ENCODE peak calls at places on chromosomes 5 and 9, in six cellular contexts. U, C, O, Y, J and V are unnamed samples.

GRCh38 chr5:124516567-124516966 is 229.9 kb downstream of the ZNF608 start:
- DNase-seq in J (no peak), U (no peak), O (no peak), Y (no peak), C (no peak), V (no peak)

GRCh38 chr5:158967566-158967965 is 132.2 kb downstream of the EBF1 start:
- DNase-seq in C (no peak), Y (peak; percentile 51), J (no peak), O (peak; percentile 32), U (no peak), V (no peak)

GRCh38 chr5:137014731-137015130 is 484.4 kb downstream of the SPOCK1 start:
- DNase-seq in O (no peak), C (no peak), Y (no peak), U (no peak), J (no peak), V (no peak)

GRCh38 chr5:10671041-10672008 is 89.7 kb downstream of the DAP start:
- DNase-seq in O (no peak), U (no peak), Y (no peak), C (no peak), J (no peak), V (no peak)

GRCh38 chr5:68757813-68758212 is 336.0 kb upstream of the SLC30A5 start:
- DNase-seq in U (no peak), J (no peak), Y (no peak), O (no peak), C (no peak), V (no peak)

GRCh38 chr5:132267931-132268501 is 10.5 kb downstream of the PDLIM4 start:
- DNase-seq in J (no peak), C (no peak), O (no peak), U (peak; percentile 58), Y (no peak), V (no peak)

GRCh38 chr5:157020508-157021213 is 38.3 kb downstream of the HAVCR1 start:
- DNase-seq in Y (no peak), J (no peak), O (no peak), U (no peak), C (no peak), V (no peak)

GRCh38 chr5:143248822-143249579 is 154.5 kb downstream of the NR3C1 start:
- DNase-seq in O (peak; percentile 91), J (no peak), C (no peak), Y (peak; percentile 68), U (no peak), V (no peak)

GRCh38 chr5:35879649-35880048 is 23.0 kb downstream of the IL7R start:
- DNase-seq in J (no peak), O (no peak), U (no peak), C (no peak), Y (no peak), V (no peak)

GRCh38 chr9:98793031-98793430 is 3.3 kb downstream of the ANKS6 start:
- DNase-seq in Y (no peak), O (no peak), U (no peak), J (no peak), C (no peak), V (no peak)

GRCh38 chr9:136721339-136722092 is 9.1 kb downstream of the DIPK1B start:
- DNase-seq in Y (peak; percentile 52), J (no peak), U (peak; percentile 76), C (no peak), O (peak; percentile 80), V (no peak)

GRCh38 chr5:144457160-144457559 is 286.5 kb downstream of the KCTD16 start:
- DNase-seq in C (no peak), J (no peak), O (no peak), Y (no peak), U (no peak), V (no peak)

GRCh38 chr5:55004728-55005127 is 19.3 kb upstream of the GZMK start:
- DNase-seq in O (peak; percentile 65), J (no peak), U (no peak), Y (no peak), C (no peak), V (no peak)

GRCh38 chr5:170907758-170908157 is 45.9 kb downstream of the RANBP17 start:
- DNase-seq in Y (no peak), O (peak; percentile 85), U (no peak), J (no peak), C (no peak), V (no peak)

GRCh38 chr9:112502177-112502946 is 15.7 kb downstream of the KIAA1958 start:
- DNase-seq in U (no peak), C (no peak), Y (no peak), J (no peak), O (no peak), V (no peak)

GRCh38 chr5:179261301-179262125 is 83.7 kb downstream of the ADAMTS2 start:
- DNase-seq in O (peak; percentile 57), U (peak; percentile 74), Y (peak; percentile 27), C (peak; percentile 34), J (no peak), V (no peak)

GRCh38 chr9:101226803-101227202 is 158.0 kb downstream of the BAAT start:
- DNase-seq in C (no peak), Y (no peak), O (no peak), U (no peak), J (no peak), V (no peak)

GRCh38 chr9:91274950-91275349 is 86.8 kb downstream of the AUH start:
- DNase-seq in U (no peak), Y (no peak), O (no peak), J (no peak), C (no peak), V (no peak)

GRCh38 chr5:16568875-16569580 is 47.8 kb downstream of the RETREG1 start:
- DNase-seq in J (no peak), Y (no peak), U (no peak), O (no peak), C (no peak), V (no peak)

GRCh38 chr9:2478421-2478820 is 143.2 kb upstream of the VLDLR start:
- DNase-seq in U (no peak), O (no peak), J (no peak), Y (peak; percentile 37), C (no peak), V (no peak)

GRCh38 chr9:99296375-99296951 is 74.4 kb downstream of the SEC61B start:
- DNase-seq in U (peak; percentile 85), Y (no peak), C (peak; percentile 51), O (no peak), J (no peak), V (peak; percentile 34)

GRCh38 chr9:136942112-136942880 is 2.2 kb downstream of the FBXW5 start:
- DNase-seq in Y (no peak), J (peak; percentile 12), O (no peak), U (peak; percentile 78), C (no peak), V (no peak)

GRCh38 chr5:108321341-108321740 is 60.6 kb downstream of the FBXL17 start:
- DNase-seq in O (no peak), C (no peak), U (no peak), J (no peak), Y (no peak), V (no peak)

GRCh38 chr5:135273212-135273611 is 125.8 kb downstream of the MACROH2A1 start:
- DNase-seq in O (no peak), J (no peak), C (no peak), U (no peak), Y (no peak), V (no peak)

GRCh38 chr5:5638193-5638592 is 215.7 kb downstream of the ICE1 start:
- DNase-seq in J (no peak), U (no peak), C (no peak), O (no peak), Y (no peak), V (no peak)

GRCh38 chr9:14353222-14354056 is 39.5 kb upstream of the NFIB start:
- DNase-seq in Y (peak; percentile 81), C (peak; percentile 95), U (peak; percentile 92), J (peak; percentile 95), O (peak; percentile 67), V (peak; percentile 93)

GRCh38 chr9:70753311-70753710 is 338.9 kb upstream of the KLF9 start:
- DNase-seq in C (no peak), O (no peak), U (no peak), Y (no peak), J (no peak), V (no peak)

GRCh38 chr5:10023494-10023893 is 226.2 kb downstream of the ATPSCKMT start:
- DNase-seq in U (no peak), J (no peak), Y (no peak), C (no peak), O (no peak), V (no peak)

GRCh38 chr5:135827965-135828792 is 6.3 kb upstream of the SLC25A48 start:
- DNase-seq in C (no peak), U (no peak), J (no peak), O (no peak), Y (no peak), V (no peak)

GRCh38 chr5:148776780-148777179 is 49.6 kb upstream of the ADRB2 start:
- DNase-seq in J (no peak), U (no peak), Y (peak; percentile 12), O (peak; percentile 84), C (no peak), V (no peak)

GRCh38 chr9:26656003-26656940 is 236.3 kb downstream of the CAAP1 start:
- DNase-seq in C (no peak), Y (peak; percentile 37), J (no peak), U (no peak), O (peak; percentile 15), V (no peak)

GRCh38 chr9:105557804-105558610 is at the start of gene FKTN:
- DNase-seq in O (peak; percentile 81), J (peak; percentile 73), C (peak; percentile 86), Y (peak; percentile 93), U (peak; percentile 97), V (peak; percentile 89)
- TF ChIP-seq POLR2A in O (no peak), J (no peak), C (no peak), Y (peak; percentile 60), U (no peak), V (peak; percentile 40)

DNA sequence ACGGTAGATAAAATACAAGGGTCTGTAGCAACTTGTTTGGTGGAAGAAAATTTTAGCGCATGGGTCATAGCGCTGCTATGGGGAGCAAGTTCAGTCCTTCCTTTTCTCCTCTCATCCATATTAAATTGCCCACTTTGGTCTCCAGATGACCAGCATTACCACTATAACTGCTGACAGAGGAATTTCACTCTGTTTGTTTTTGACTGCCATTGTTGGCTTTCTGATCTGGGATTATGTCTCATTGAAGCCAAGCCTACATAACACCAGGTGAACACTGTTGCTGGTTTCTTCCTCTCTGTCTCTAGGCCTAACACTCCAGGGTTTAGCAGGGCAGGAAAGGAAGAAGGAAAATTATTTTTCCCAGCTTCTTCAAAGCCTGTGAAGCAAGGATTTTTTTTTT is 6.6 kb upstream of the SUB1 start:
- DNase-seq in U (no peak), C (no peak), O (no peak), J (no peak), Y (no peak), V (no peak)
- H3K4me1 ChIP-seq in U (peaks cover 32% of the 10 kb centered on the region), C (no peaks in the 10 kb centered on the region), O (peaks cover 4% of the 10 kb centered on the region), J (no peaks in the 10 kb centered on the region), Y (peaks cover 20% of the 10 kb centered on the region), V (no peaks in the 10 kb centered on the region)

GRCh38 chr5:119268387-119269060 is 87.3 kb upstream of the TNFAIP8 start:
- DNase-seq in Y (peak; percentile 95), J (peak; percentile 94), O (peak; percentile 90), U (peak; percentile 100), C (peak; percentile 96), V (peak; percentile 100)
- TF ChIP-seq POLR2A in Y (peak; percentile 87), J (no peak), O (peak; percentile 70), U (peak; percentile 81), C (peak; percentile 26), V (no peak)

DNA sequence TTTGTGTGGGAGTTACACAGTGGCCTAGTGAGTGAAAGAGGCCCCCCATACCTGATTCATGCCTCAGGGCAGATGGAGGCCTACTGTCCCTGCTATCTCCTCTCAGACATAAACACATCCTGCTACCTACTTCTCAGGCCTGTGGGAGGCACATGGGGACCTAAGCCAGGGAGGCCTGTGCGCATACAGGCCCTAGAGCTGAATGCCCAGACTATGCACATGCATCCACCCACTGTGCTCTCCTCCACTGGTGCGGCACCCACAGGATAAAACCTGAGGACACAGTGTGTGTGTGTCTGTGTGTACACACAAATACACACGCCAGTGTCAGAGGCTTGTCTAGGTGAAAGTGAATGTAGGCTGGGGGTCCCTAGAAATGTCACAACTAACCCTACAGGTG is 1.4 kb downstream of the PAX5 start:
- DNase-seq in U (peak; percentile 75), O (no peak), C (no peak), Y (no peak), J (no peak), V (no peak)
- H3K4me1 ChIP-seq in U (peaks cover 74% of the 10 kb centered on the region), O (peaks cover 1% of the 10 kb centered on the region), C (peaks cover 10% of the 10 kb centered on the region), Y (peaks cover 22% of the 10 kb centered on the region), J (peaks cover 25% of the 10 kb centered on the region), V (peaks cover 60% of the 10 kb centered on the region)